ENCODE peak calls at places on chromosomes 13 and 19, in four cellular contexts. M is NCI-H1092 treated with DMSO at 0.1 percent for 48 hours, E is EH, B is nucleus accumbens. P is an unnamed sample.

GRCh38 chr13:59700281-59700680 is 463.4 kb downstream of the DIAPH3 start:
- DNase-seq in M (no peak), E (peak; percentile 87), B (no peak), P (no peak)

GRCh38 chr13:35163674-35164073 is 221.6 kb downstream of the NBEA start:
- DNase-seq in M (no peak), E (no peak), B (no peak), P (no peak)

GRCh38 chr13:40777166-40777956 is 6.4 kb upstream of the MRPS31 start:
- DNase-seq in M (peak; percentile 66), E (peak; percentile 68), B (no peak), P (no peak)

GRCh38 chr13:45696610-45697226 is 5.4 kb upstream of the CBY2 start:
- DNase-seq in M (no peak), E (no peak), B (no peak), P (no peak)

GRCh38 chr13:34993470-34993869 is 51.4 kb downstream of the NBEA start:
- DNase-seq in M (no peak), E (no peak), B (no peak), P (no peak)

GRCh38 chr19:38095411-38096308 is 128.4 kb downstream of the DPF1 start:
- DNase-seq in M (peak; percentile 71), E (peak; percentile 76), B (peak; percentile 52), P (peak; percentile 86)

GRCh38 chr19:54464044-54464623 is 556 bp upstream of the LENG9 start:
- DNase-seq in M (no peak), E (peak; percentile 88), B (peak; percentile 77), P (peak; percentile 50)

GRCh38 chr13:18212873-18213272 is 968.8 kb downstream of the TUBA3C start:
- DNase-seq in M (no peak), E (peak; percentile 0), B (no peak), P (no peak)

GRCh38 chr13:26017932-26018690 is 33.7 kb downstream of the SHISA2 start:
- DNase-seq in M (no peak), E (peak; percentile 59), B (no peak), P (no peak)

GRCh38 chr13:109010912-109011311 is 381.5 kb downstream of the MYO16 start:
- DNase-seq in M (no peak), E (no peak), B (no peak), P (no peak)

GRCh38 chr13:70203661-70204229 is 95.5 kb upstream of the KLHL1 start:
- DNase-seq in M (no peak), E (no peak), B (no peak), P (no peak)